ENCODE peak calls at places on chromosomes 12 and 14, in six cellular contexts. H is left ventricle myocardium inferior, Y is mammary epithelial cell, M is astrocyte, V is suprapubic skin, B is upper lobe of left lung. D is an unnamed sample.

GRCh38 chr14:54597795-54598443 is 31.0 kb downstream of the SAMD4A start:
- DNase-seq in V (no peak), H (no peak), Y (peak; percentile 28), M (peak; percentile 42), B (no peak), D (no peak)

GRCh38 chr14:31920003-31920402 is 157.1 kb upstream of the ARHGAP5 start:
- DNase-seq in V (no peak), H (no peak), Y (no peak), B (no peak), M (no peak), D (no peak)

GRCh38 chr14:93788557-93789365 is 476 bp upstream of the PRIMA1 start:
- DNase-seq in Y (peak; percentile 55), B (peak; percentile 88), H (peak; percentile 47), V (no peak), M (no peak), D (peak; percentile 28)

GRCh38 chr12:24911284-24911791 is 37.6 kb downstream of the BCAT1 start:
- DNase-seq in M (peak; percentile 91), V (no peak), B (no peak), H (no peak), Y (no peak), D (no peak)

GRCh38 chr12:75848533-75848932 is 183.0 kb downstream of the PHLDA1 start:
- DNase-seq in V (no peak), B (no peak), Y (no peak), H (no peak), M (no peak), D (no peak)

GRCh38 chr12:24991209-24992049 is 42.5 kb upstream of the BCAT1 start:
- DNase-seq in H (no peak), Y (peak; percentile 50), V (no peak), B (no peak), M (peak; percentile 32), D (no peak)

GRCh38 chr12:77916276-77916675 is 85.6 kb downstream of the NAV3 start:
- DNase-seq in V (no peak), H (no peak), Y (peak; percentile 4), M (no peak), B (no peak), D (no peak)

GRCh38 chr12:104944252-104944651 is 13.8 kb downstream of the SLC41A2 start:
- DNase-seq in Y (peak; percentile 47), H (no peak), V (no peak), B (no peak), M (no peak), D (no peak)

GRCh38 chr14:101227611-101228594 is 324.4 kb upstream of the RTL1 start:
- DNase-seq in B (peak; percentile 66), H (no peak), Y (no peak), V (peak; percentile 55), M (no peak), D (no peak)

GRCh38 chr12:84502180-84502857 is 410.3 kb downstream of the SLC6A15 start:
- DNase-seq in H (no peak), V (no peak), B (no peak), M (no peak), Y (peak; percentile 69), D (no peak)

GRCh38 chr12:65651060-65651459 is 173.2 kb upstream of the HMGA2 start:
- DNase-seq in Y (no peak), V (no peak), H (no peak), B (no peak), M (no peak), D (no peak)

GRCh38 chr12:111546171-111546570 is 52.9 kb downstream of the ATXN2 start:
- DNase-seq in V (no peak), Y (no peak), M (no peak), H (no peak), B (no peak), D (no peak)

GRCh38 chr12:19008102-19008501 is 121.4 kb upstream of the PLEKHA5 start:
- DNase-seq in M (no peak), B (no peak), Y (no peak), V (no peak), H (no peak), D (no peak)

GRCh38 chr12:122996621-122997342 is 16.3 kb downstream of the ARL6IP4 start:
- DNase-seq in B (no peak), V (no peak), M (no peak), H (no peak), Y (no peak), D (no peak)

GRCh38 chr12:66279127-66279712 is 23.1 kb upstream of the HELB start:
- DNase-seq in B (no peak), V (no peak), Y (no peak), M (peak; percentile 3), H (no peak), D (no peak)

GRCh38 chr12:105590571-105590970 is 260.1 kb downstream of the C12orf75 start:
- DNase-seq in Y (peak; percentile 87), V (no peak), H (no peak), M (no peak), B (no peak), D (no peak)

GRCh38 chr12:44436756-44437155 is 439.4 kb downstream of the NELL2 start:
- DNase-seq in Y (no peak), V (no peak), H (no peak), B (no peak), M (no peak), D (no peak)

GRCh38 chr14:54446201-54446693 is 5.1 kb upstream of the CNIH1 start:
- DNase-seq in Y (peak; percentile 80), M (peak; percentile 31), V (no peak), H (no peak), B (no peak), D (no peak)

GRCh38 chr14:100129161-100129589 is 30.3 kb downstream of the DEGS2 start:
- DNase-seq in B (no peak), Y (no peak), M (no peak), V (no peak), H (no peak), D (no peak)

GRCh38 chr14:61963926-61964325 is 201.7 kb downstream of the SNAPC1 start:
- DNase-seq in Y (no peak), V (no peak), M (no peak), B (no peak), H (no peak), D (no peak)

GRCh38 chr12:22715254-22715653 is 90.3 kb downstream of the ETNK1 start:
- DNase-seq in H (no peak), V (no peak), B (no peak), Y (no peak), M (no peak), D (no peak)

GRCh38 chr14:91429385-91429784 is 11.8 kb upstream of the CCDC88C start:
- DNase-seq in B (no peak), V (no peak), H (no peak), Y (no peak), M (no peak), D (no peak)

GRCh38 chr12:85835810-85836715 is at the start of gene RASSF9:
- DNase-seq in V (peak; percentile 65), B (no peak), Y (peak; percentile 86), M (peak; percentile 94), H (peak; percentile 58), D (peak; percentile 60)

GRCh38 chr14:64117671-64118402 is 176.3 kb downstream of the ESR2 start:
- DNase-seq in M (peak; percentile 87), H (peak; percentile 62), V (no peak), B (peak; percentile 29), Y (peak; percentile 92), D (peak; percentile 52)

GRCh38 chr12:100553851-100554404 is 19.6 kb upstream of the GAS2L3 start:
- DNase-seq in Y (no peak), H (no peak), V (no peak), B (no peak), M (no peak), D (no peak)

GRCh38 chr12:5458229-5459050 is 26.5 kb downstream of the NTF3 start:
- DNase-seq in B (no peak), V (no peak), M (no peak), H (no peak), Y (no peak), D (no peak)
- H3K27ac ChIP-seq in B (no peak overlapping the region), V (no peak overlapping the region), M (no peak overlapping the region), H (no peak overlapping the region), Y (no peak overlapping the region), D (no peak overlapping the region)

GRCh38 chr12:94162108-94162507 is 13.7 kb downstream of the PLXNC1 start:
- DNase-seq in Y (no peak), M (no peak), B (no peak), H (no peak), V (no peak), D (no peak)
- H3K27me3 ChIP-seq in Y (no peaks in the 10 kb centered on the region), M (peaks cover 28% of the 10 kb centered on the region), B (no peaks in the 10 kb centered on the region), H (no peaks in the 10 kb centered on the region), V (no peaks in the 10 kb centered on the region), D (no peaks in the 10 kb centered on the region)

GRCh38 chr12:110122929-110123328 is 1.2 kb upstream of the IFT81 start:
- DNase-seq in Y (no peak), H (no peak), M (no peak), B (no peak), V (no peak), D (no peak)

GRCh38 chr12:110124184-110124995 is at the start of gene IFT81:
- DNase-seq in H (peak; percentile 94), V (peak; percentile 98), M (peak; percentile 72), Y (peak; percentile 91), B (peak; percentile 98), D (peak; percentile 96)

GRCh38 chr12:110123861-110124183 is 335 bp upstream of the IFT81 start:
- DNase-seq in Y (no peak), M (no peak), B (no peak), H (no peak), V (no peak), D (no peak)

GRCh38 chr12:110120878-110121277 is 3.3 kb upstream of the IFT81 start:
- DNase-seq in H (no peak), Y (no peak), M (no peak), B (no peak), V (no peak), D (no peak)

DNA sequence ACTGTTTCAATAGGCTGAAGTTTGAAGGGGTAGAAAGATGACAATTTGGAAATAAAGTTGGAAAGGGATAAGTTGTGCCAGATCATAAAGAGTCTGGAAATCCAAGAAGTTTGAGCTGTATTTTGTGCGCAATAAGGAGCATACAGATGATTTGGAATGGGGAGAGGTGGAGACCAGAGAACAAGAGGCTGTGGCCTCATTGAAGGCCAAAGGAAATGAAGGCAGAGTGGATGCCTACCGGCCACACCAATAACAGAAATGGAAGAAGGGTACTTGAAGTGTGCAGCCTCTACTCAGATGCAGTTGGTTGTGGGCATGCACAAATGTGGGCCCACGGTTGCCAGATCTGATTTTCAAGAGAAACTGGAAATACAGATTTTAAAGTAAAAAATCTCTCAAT is 2.4 kb downstream of the IFT81 start:
- DNase-seq in V (no peak), Y (no peak), H (no peak), M (no peak), B (no peak), D (no peak)
- H3K27ac ChIP-seq in V (no peak overlapping the region), Y (no peak overlapping the region), H (no peak overlapping the region), M (no peak overlapping the region), B (no peak overlapping the region), D (no peak overlapping the region)

DNA sequence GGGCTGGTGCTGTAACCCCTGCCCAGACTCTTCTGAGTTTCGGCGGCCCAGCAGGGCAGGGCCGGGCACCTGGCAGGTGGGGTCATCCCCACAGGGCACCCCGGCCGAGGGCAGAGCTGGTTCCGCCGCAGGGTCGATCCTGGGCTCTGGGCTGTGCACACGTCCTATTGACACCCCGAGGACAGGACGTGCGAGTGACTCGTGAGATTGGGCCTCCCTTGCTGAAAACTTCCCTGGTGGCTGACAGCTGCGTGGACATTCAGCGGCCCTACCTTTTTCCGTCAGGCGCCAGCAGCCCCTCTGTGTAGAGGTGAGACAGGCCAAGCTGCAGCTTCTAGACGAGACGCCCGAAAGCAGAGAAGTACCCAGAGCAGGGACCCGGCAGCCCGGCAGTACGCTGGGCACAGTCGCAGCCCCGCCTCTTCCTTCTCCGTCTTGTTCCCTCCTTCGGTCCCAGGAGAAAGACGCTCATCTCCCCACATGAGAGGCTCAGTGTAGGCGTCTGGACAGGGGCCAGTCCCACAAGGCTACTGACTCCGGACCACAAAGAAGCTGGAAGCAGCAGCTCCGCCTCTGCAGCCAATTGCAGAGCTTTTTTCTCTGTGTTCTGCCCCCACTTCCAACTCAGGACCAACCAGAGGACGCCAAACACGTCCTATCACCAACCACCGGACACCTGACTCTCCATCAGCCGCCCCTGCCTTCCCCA is at the start of gene LRCOL1:
- DNase-seq in M (peak; percentile 93), V (peak; percentile 51), H (peak; percentile 63), B (peak; percentile 76), Y (peak; percentile 69), D (peak; percentile 53)
- H3K27me3 ChIP-seq in M (peaks cover 29% of the 10 kb centered on the region), V (peaks cover 62% of the 10 kb centered on the region), H (peaks cover 90% of the 10 kb centered on the region), B (no peaks in the 10 kb centered on the region), Y (peaks cover 5% of the 10 kb centered on the region), D (no peaks in the 10 kb centered on the region)